ENCODE peak calls at places on chromosomes 13 and 19, in nine cellular contexts. R, M, P, O, V, H, U, A and X are unnamed samples.

GRCh38 chr19:46746281-46746965 is at the start of gene STRN4:
- DNase-seq in R (no peak), M (no peak), P (peak; percentile 90), O (peak; percentile 58), V (peak; percentile 51), H (no peak), U (peak; percentile 50), A (no peak), X (no peak)

GRCh38 chr19:46715620-46716012 is 1.3 kb downstream of the PRKD2 start:
- DNase-seq in R (no peak), M (no peak), P (peak; percentile 77), O (no peak), V (no peak), H (no peak), U (no peak), A (no peak), X (no peak)

GRCh38 chr13:75226755-75227435 is 255.1 kb downstream of the TBC1D4 start:
- DNase-seq in R (peak; percentile 82), M (no peak), P (no peak), O (peak; percentile 89), V (no peak), H (no peak), U (no peak), A (peak; percentile 94), X (peak; percentile 66)

GRCh38 chr19:44745386-44745831 is 3.1 kb upstream of the BCL3 start:
- DNase-seq in R (peak; percentile 47), M (peak; percentile 78), P (peak; percentile 84), O (peak; percentile 92), V (no peak), H (no peak), U (no peak), A (peak; percentile 73), X (peak; percentile 74)

GRCh38 chr13:45500492-45501174 is 35.9 kb downstream of the COG3 start:
- DNase-seq in R (peak; percentile 69), M (no peak), P (no peak), O (peak; percentile 95), V (no peak), H (no peak), U (no peak), A (peak; percentile 97), X (peak; percentile 52)

GRCh38 chr19:12065100-12065538 is 588 bp downstream of the ZNF844 start:
- DNase-seq in R (no peak), M (peak; percentile 36), P (no peak), O (peak; percentile 54), V (no peak), H (no peak), U (no peak), A (peak; percentile 57), X (no peak)

GRCh38 chr19:18263324-18264215 is 10.7 kb downstream of the IQCN start:
- DNase-seq in R (no peak), M (no peak), P (no peak), O (no peak), V (no peak), H (no peak), U (no peak), A (no peak), X (no peak)

GRCh38 chr19:29098863-29099481 is 114.0 kb downstream of the UQCRFS1 start:
- DNase-seq in R (peak; percentile 70), M (peak; percentile 90), P (peak; percentile 49), O (peak; percentile 77), V (no peak), H (peak; percentile 22), U (no peak), A (no peak), X (peak; percentile 83)

GRCh38 chr13:87820221-87820620 is 149.1 kb downstream of the SLITRK5 start:
- DNase-seq in R (no peak), M (no peak), P (no peak), O (peak; percentile 31), V (no peak), H (no peak), U (no peak), A (peak; percentile 9), X (no peak)

GRCh38 chr13:105611424-105611823 is 924.0 kb downstream of the EFNB2 start:
- DNase-seq in R (no peak), M (no peak), P (no peak), O (peak; percentile 76), V (no peak), H (no peak), U (no peak), A (peak; percentile 76), X (no peak)

GRCh38 chr13:109874444-109874920 is 88.1 kb upstream of the IRS2 start:
- DNase-seq in R (no peak), M (no peak), P (no peak), O (no peak), V (no peak), H (no peak), U (no peak), A (no peak), X (no peak)

GRCh38 chr19:11446652-11447301 is 11.3 kb downstream of the PRKCSH start:
- DNase-seq in R (no peak), M (peak; percentile 32), P (peak; percentile 90), O (peak; percentile 46), V (peak; percentile 61), H (peak; percentile 84), U (no peak), A (no peak), X (no peak)

GRCh38 chr13:37615271-37615670 is 16.7 kb upstream of the POSTN start:
- DNase-seq in R (no peak), M (no peak), P (no peak), O (no peak), V (no peak), H (no peak), U (no peak), A (no peak), X (no peak)

GRCh38 chr13:99005609-99006008 is 27.7 kb upstream of the DOCK9 start:
- DNase-seq in R (no peak), M (no peak), P (no peak), O (no peak), V (no peak), H (no peak), U (no peak), A (no peak), X (no peak)

GRCh38 chr19:19552811-19553210 is 14.7 kb downstream of the CILP2 start:
- DNase-seq in R (no peak), M (no peak), P (no peak), O (peak; percentile 50), V (no peak), H (no peak), U (no peak), A (no peak), X (no peak)

GRCh38 chr13:102974574-102975195 is 91.5 kb downstream of the SLC10A2 start:
- DNase-seq in R (no peak), M (no peak), P (no peak), O (no peak), V (no peak), H (no peak), U (no peak), A (no peak), X (no peak)

GRCh38 chr19:31499826-31500539 is 150.7 kb upstream of the TSHZ3 start:
- DNase-seq in R (no peak), M (no peak), P (no peak), O (no peak), V (no peak), H (no peak), U (no peak), A (no peak), X (no peak)

GRCh38 chr19:58554494-58555368 is at the start of gene CHMP2A:
- DNase-seq in R (peak; percentile 72), M (peak; percentile 98), P (peak; percentile 100), O (peak; percentile 98), V (peak; percentile 96), H (peak; percentile 98), U (peak; percentile 98), A (peak; percentile 98), X (peak; percentile 92)

GRCh38 chr19:23273594-23274412 is 23.6 kb upstream of the ZNF724 start:
- DNase-seq in R (peak; percentile 50), M (peak; percentile 93), P (peak; percentile 95), O (peak; percentile 90), V (peak; percentile 89), H (peak; percentile 95), U (peak; percentile 88), A (peak; percentile 90), X (peak; percentile 50)
- TF ChIP-seq CTCF in R (peak; percentile 13), M (no peak), P (no peak), O (no peak), V (no peak), H (no peak), U (no peak), A (no peak), X (no peak)

DNA sequence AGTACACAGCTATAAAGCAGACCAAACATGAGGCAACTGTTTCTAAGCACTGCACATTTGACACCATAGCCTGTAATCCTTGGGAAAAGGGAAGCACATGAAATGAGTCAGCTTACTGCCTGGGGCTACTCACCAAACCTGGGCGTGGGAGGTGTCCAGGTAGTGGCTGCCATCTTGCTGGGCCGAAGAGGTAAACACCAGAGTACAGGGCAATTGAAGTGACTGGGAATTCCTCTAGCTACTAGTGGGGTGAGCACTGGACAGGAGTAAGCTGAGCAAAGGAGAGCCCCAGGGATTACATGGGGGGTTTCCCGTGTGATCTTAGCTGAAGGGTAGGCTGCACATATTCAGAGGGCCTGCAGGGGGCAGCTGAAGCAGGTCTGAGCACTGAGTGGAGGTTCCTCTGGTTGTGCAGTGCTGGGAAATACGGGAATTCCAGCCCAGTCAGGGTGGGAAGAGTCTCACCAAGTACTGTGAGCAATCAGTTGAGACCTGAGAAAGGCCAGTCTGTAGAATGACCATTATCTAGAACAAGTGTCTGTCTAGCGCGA is 140.5 kb downstream of the SLC7A1 start:
- DNase-seq in R (peak; percentile 12), M (no peak), P (no peak), O (peak; percentile 34), V (no peak), H (no peak), U (no peak), A (no peak), X (no peak)
- TF ChIP-seq CTCF in R (peak; percentile 43), M (no peak), P (no peak), O (peak; percentile 48), V (no peak), H (no peak), U (no peak), A (peak; percentile 56), X (peak; percentile 28)

DNA sequence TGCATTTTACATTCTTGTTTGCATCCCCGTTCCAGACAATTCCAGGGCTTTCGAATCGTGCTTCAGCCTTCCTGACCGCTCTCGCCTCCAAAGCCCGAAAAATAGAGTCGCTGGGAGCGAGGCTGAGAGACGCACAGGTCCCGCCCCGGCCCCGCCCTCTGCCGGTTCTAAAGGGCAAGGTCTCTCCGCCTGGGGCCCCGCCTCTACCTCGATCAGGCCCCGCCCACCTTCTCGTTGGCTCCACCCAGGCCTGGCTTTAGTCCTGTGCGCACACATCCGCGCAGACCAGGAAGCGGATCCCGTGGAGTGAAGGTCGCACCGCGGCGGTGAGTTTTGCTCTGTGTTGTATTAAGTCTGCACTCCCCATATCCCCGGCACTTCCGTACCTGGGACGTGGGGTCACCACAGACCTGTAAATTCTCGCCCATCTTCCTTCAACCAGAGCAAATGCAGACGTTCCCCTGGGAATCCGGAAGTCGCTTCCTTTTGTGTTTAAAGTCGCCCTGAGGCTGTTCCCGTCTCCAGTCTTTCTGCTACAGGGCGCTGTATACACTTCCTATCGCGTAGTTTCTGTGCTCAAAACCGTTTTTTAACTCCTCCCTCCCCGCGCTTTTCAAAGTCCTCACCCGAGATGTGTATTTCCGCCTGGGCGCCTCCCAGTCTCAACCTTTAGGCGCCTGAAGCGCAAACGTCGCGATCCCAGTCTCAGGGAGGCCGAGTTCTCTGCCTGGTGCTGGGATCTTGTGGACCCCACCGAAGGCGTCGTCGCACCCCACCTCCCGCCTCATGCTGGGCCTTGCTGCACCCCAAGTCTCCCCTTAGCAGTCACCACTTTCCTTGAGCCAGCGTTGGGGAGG is at the start of gene ZNF701:
- DNase-seq in R (peak; percentile 59), M (peak; percentile 95), P (peak; percentile 98), O (peak; percentile 96), V (peak; percentile 98), H (peak; percentile 96), U (peak; percentile 93), A (peak; percentile 94), X (peak; percentile 71)
- TF ChIP-seq CTCF in R (peak; percentile 42), M (peak; percentile 47), P (peak; percentile 63), O (peak; percentile 17), V (no peak), H (peak; percentile 52), U (peak; percentile 30), A (peak; percentile 26), X (peak; percentile 1)

GRCh38 chr13:97810152-97810551 is 143.3 kb upstream of the IPO5 start:
- DNase-seq in R (no peak), M (no peak), P (no peak), O (peak; percentile 57), V (no peak), H (no peak), U (no peak), A (peak; percentile 23), X (no peak)
- TF ChIP-seq CTCF in R (peak; percentile 45), M (peak; percentile 55), P (peak; percentile 8), O (peak; percentile 56), V (no peak), H (peak; percentile 68), U (no peak), A (peak; percentile 55), X (peak; percentile 39)